ENCODE peak calls at places on chromosomes 6 and 20, in four cellular contexts. P is mammary epithelial cell, U is IMR-90, K is fibroblast of lung. I is an unnamed sample.

GRCh38 chr6:89657445-89658158 is 19.1 kb upstream of the LYRM2 start:
- DNase-seq in P (no peak), U (no peak), K (no peak), I (no peak)

GRCh38 chr6:143060806-143061596 is at the start of gene AIG1:
- DNase-seq in P (peak; percentile 75), U (no peak), K (no peak), I (no peak)

GRCh38 chr20:49787371-49788357 is 25.0 kb upstream of the SLC9A8 start:
- DNase-seq in P (no peak), U (no peak), K (no peak), I (no peak)

GRCh38 chr6:122953766-122954165 is 42.3 kb upstream of the CLVS2 start:
- DNase-seq in P (peak; percentile 8), U (no peak), K (no peak), I (no peak)

GRCh38 chr6:107154131-107154906 is 39.0 kb upstream of the BEND3 start:
- DNase-seq in P (no peak), U (no peak), K (peak; percentile 24), I (no peak)

GRCh38 chr6:26087284-26088115 is at the start of gene HFE:
- DNase-seq in P (peak; percentile 51), U (peak; percentile 68), K (peak; percentile 63), I (peak; percentile 41)

GRCh38 chr6:88166493-88166900 is 350 bp upstream of the CNR1 start:
- DNase-seq in P (no peak), U (no peak), K (no peak), I (peak; percentile 68)

GRCh38 chr20:52302736-52303135 is 111.2 kb upstream of the ZFP64 start:
- DNase-seq in P (no peak), U (no peak), K (no peak), I (no peak)

GRCh38 chr20:46964299-46965123 is 69.9 kb downstream of the EYA2 start:
- DNase-seq in P (no peak), U (no peak), K (no peak), I (no peak)

GRCh38 chr6:167751579-167752115 is 75.1 kb upstream of the AFDN start:
- DNase-seq in P (no peak), U (no peak), K (no peak), I (no peak)

GRCh38 chr6:88997365-88997764 is 33.9 kb upstream of the RNGTT start:
- DNase-seq in P (no peak), U (no peak), K (no peak), I (no peak)

GRCh38 chr20:44494266-44494665 is 18.6 kb downstream of the TTPAL start:
- DNase-seq in P (peak; percentile 32), U (peak; percentile 87), K (peak; percentile 75), I (no peak)

GRCh38 chr6:68632620-68633195 is 2.4 kb upstream of the ADGRB3 start:
- DNase-seq in P (no peak), U (no peak), K (no peak), I (no peak)

GRCh38 chr6:28683945-28684538 is 158.4 kb downstream of the GPX5 start:
- DNase-seq in P (peak; percentile 46), U (peak; percentile 34), K (peak; percentile 30), I (no peak)

GRCh38 chr20:1568166-1568490 is 10.6 kb upstream of the SIRPD start:
- DNase-seq in P (no peak), U (peak; percentile 0), K (no peak), I (no peak)

GRCh38 chr20:37131486-37131885 is 35.7 kb upstream of the RBL1 start:
- DNase-seq in P (no peak), U (no peak), K (no peak), I (no peak)

GRCh38 chr6:35669441-35669776 is 19.3 kb downstream of the FKBP5 start:
- DNase-seq in P (no peak), U (peak; percentile 64), K (peak; percentile 48), I (no peak)

GRCh38 chr6:10855233-10855632 is 16.9 kb upstream of the MAK start:
- DNase-seq in P (no peak), U (no peak), K (no peak), I (no peak)

GRCh38 chr6:7439243-7439642 is 49.6 kb downstream of the RIOK1 start:
- DNase-seq in P (no peak), U (no peak), K (no peak), I (no peak)

GRCh38 chr6:110517034-110517433 is 40.6 kb upstream of the SLC22A16 start:
- DNase-seq in P (no peak), U (no peak), K (no peak), I (no peak)

GRCh38 chr6:11263185-11263817 is 30.8 kb upstream of the NEDD9 start:
- DNase-seq in P (peak; percentile 62), U (peak; percentile 84), K (peak; percentile 85), I (no peak)

GRCh38 chr6:157789861-157790260 is 33.2 kb upstream of the SNX9 start:
- DNase-seq in P (no peak), U (no peak), K (no peak), I (no peak)

GRCh38 chr6:167576798-167577528 is 249.7 kb upstream of the AFDN start:
- DNase-seq in P (no peak), U (no peak), K (no peak), I (no peak)

GRCh38 chr20:31695849-31696804 is 26.5 kb downstream of the BCL2L1 start:
- DNase-seq in P (peak; percentile 58), U (peak; percentile 57), K (peak; percentile 74), I (no peak)

GRCh38 chr20:49310695-49311094 is 32.8 kb upstream of the ZNFX1 start:
- DNase-seq in P (peak; percentile 69), U (peak; percentile 19), K (peak; percentile 23), I (no peak)

GRCh38 chr6:78749326-78749725 is 118.0 kb upstream of the IRAK1BP1 start:
- DNase-seq in P (peak; percentile 3), U (peak; percentile 1), K (peak; percentile 75), I (no peak)

GRCh38 chr6:164477126-164477525 is 832.3 kb downstream of the C6orf118 start:
- DNase-seq in P (no peak), U (no peak), K (peak; percentile 30), I (no peak)

GRCh38 chr6:13807691-13808090 is 6.7 kb downstream of the MCUR1 start:
- DNase-seq in P (no peak), U (no peak), K (peak; percentile 72), I (no peak)

GRCh38 chr20:53706008-53706481 is 112.4 kb upstream of the ZNF217 start:
- DNase-seq in P (no peak), U (peak; percentile 33), K (peak; percentile 55), I (no peak)

GRCh38 chr20:35828916-35829315 is 57.1 kb downstream of the PHF20 start:
- DNase-seq in P (no peak), U (no peak), K (no peak), I (no peak)

GRCh38 chr20:58693226-58694006 is 816 bp downstream of the NPEPL1 start:
- DNase-seq in P (no peak), U (no peak), K (no peak), I (no peak)

GRCh38 chr20:13865825-13866351 is 81.1 kb downstream of the NDUFAF5 start:
- DNase-seq in P (peak; percentile 14), U (no peak), K (peak; percentile 39), I (no peak)

GRCh38 chr6:132818404-132819359 is 4.3 kb downstream of the RPS12 start:
- DNase-seq in P (no peak), U (peak; percentile 30), K (no peak), I (no peak)

GRCh38 chr20:3919352-3919751 is 30.2 kb downstream of the PANK2 start:
- DNase-seq in P (no peak), U (peak; percentile 54), K (peak; percentile 36), I (no peak)

GRCh38 chr6:165649152-165649551 is 13.9 kb downstream of the PDE10A start:
- DNase-seq in P (no peak), U (no peak), K (no peak), I (no peak)

GRCh38 chr6:42113929-42114636 is 28.3 kb downstream of the C6orf132 start:
- DNase-seq in P (peak; percentile 72), U (peak; percentile 45), K (peak; percentile 77), I (no peak)

GRCh38 chr20:13611726-13612125 is 27.0 kb downstream of the TASP1 start:
- DNase-seq in P (no peak), U (no peak), K (no peak), I (no peak)

GRCh38 chr6:144104898-144105487 is 9.6 kb upstream of the SF3B5 start:
- DNase-seq in P (peak; percentile 60), U (peak; percentile 79), K (peak; percentile 64), I (peak; percentile 70)

GRCh38 chr20:42432485-42432884 is 757.2 kb downstream of the PTPRT start:
- DNase-seq in P (no peak), U (no peak), K (no peak), I (no peak)

GRCh38 chr20:42430525-42431046 is 759.1 kb downstream of the PTPRT start:
- DNase-seq in P (no peak), U (no peak), K (no peak), I (no peak)

GRCh38 chr20:42435230-42435629 is 754.5 kb downstream of the PTPRT start:
- DNase-seq in P (no peak), U (no peak), K (no peak), I (peak; percentile 46)

GRCh38 chr20:42430059-42430458 is 759.6 kb downstream of the PTPRT start:
- DNase-seq in P (no peak), U (no peak), K (no peak), I (no peak)

GRCh38 chr20:42432931-42433330 is 756.8 kb downstream of the PTPRT start:
- DNase-seq in P (no peak), U (no peak), K (no peak), I (no peak)
- TF ChIP-seq CTCF in P (no peak), U (no peak), K (no peak), I (no peak)

DNA sequence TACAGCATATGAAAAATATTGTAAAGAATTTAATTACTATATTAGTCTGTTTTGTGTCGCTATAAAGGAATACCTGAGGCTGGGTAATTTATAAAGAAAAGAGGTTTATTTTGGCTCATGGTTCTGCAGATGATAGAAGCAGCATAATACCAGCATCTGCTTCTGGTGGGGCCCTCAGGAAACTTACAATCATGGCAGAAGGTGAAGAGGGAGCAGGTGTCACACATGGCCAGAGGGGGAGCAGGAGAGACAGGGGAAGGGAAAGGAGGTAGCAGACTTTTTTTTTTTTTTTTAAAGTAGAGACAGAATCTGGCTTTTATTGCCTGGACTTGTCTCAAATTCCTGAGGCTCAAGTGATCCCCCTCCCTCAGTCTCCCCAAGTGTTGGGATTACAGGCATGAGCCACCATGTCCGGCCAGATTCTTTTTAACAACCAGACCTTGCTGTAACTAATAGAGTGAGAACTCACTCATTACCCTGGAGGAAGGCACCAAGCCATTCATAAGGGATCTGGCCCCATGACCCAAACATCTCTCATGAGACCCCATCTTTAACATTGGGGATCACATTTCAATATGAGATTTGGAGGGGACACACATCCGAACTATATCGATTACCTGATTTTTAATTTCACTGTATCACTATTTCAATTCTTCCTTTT is 64.6 kb downstream of the MAN1A1 start:
- DNase-seq in P (peak; percentile 12), U (no peak), K (no peak), I (no peak)
- TF ChIP-seq CTCF in P (peak; percentile 35), U (no peak), K (no peak), I (no peak)

GRCh38 chr6:136034422-136034821 is 182.9 kb downstream of the PDE7B start:
- DNase-seq in P (no peak), U (no peak), K (no peak), I (no peak)

GRCh38 chr6:136035378-136036070 is 184.0 kb downstream of the PDE7B start:
- DNase-seq in P (no peak), U (peak; percentile 72), K (peak; percentile 56), I (no peak)

GRCh38 chr6:136036071-136036380 is 184.5 kb downstream of the PDE7B start:
- DNase-seq in P (no peak), U (no peak), K (no peak), I (no peak)

GRCh38 chr6:136030131-136030530 is 178.6 kb downstream of the PDE7B start:
- DNase-seq in P (no peak), U (no peak), K (no peak), I (no peak)

GRCh38 chr6:136031982-136032381 is 180.5 kb downstream of the PDE7B start:
- DNase-seq in P (no peak), U (peak; percentile 74), K (peak; percentile 36), I (peak; percentile 24)
- TF ChIP-seq CTCF in P (peak; percentile 52), U (peak; percentile 69), K (peak; percentile 68), I (peak; percentile 33)

GRCh38 chr6:137013031-137013430 is 31.7 kb downstream of the IL20RA start:
- DNase-seq in P (peak; percentile 26), U (no peak), K (peak; percentile 92), I (no peak)
- TF ChIP-seq CTCF in P (no peak), U (no peak), K (no peak), I (no peak)